ENCODE peak calls at places on chromosomes 11 and 22, in ten cellular contexts. C, Z, W, H, E, R, S, M, G and T are unnamed samples.

GRCh38 chr11:118876261-118876660 is 7.4 kb upstream of the CXCR5 start:
- DNase-seq in C (no peak), Z (no peak), W (no peak), H (no peak), E (no peak), R (no peak), S (no peak), M (no peak), G (no peak), T (no peak)

GRCh38 chr11:77090373-77091111 is 12.1 kb upstream of the OMP start:
- DNase-seq in C (no peak), Z (peak; percentile 35), W (no peak), H (no peak), E (no peak), R (no peak), S (no peak), M (no peak), G (no peak), T (no peak)

GRCh38 chr22:27978875-27979274 is 59.8 kb upstream of the PITPNB start:
- DNase-seq in C (no peak), Z (no peak), W (no peak), H (no peak), E (no peak), R (no peak), S (no peak), M (no peak), G (no peak), T (no peak)

GRCh38 chr22:20551805-20552449 is 44.5 kb downstream of the MED15 start:
- DNase-seq in C (no peak), Z (peak; percentile 61), W (no peak), H (no peak), E (peak; percentile 47), R (no peak), S (no peak), M (no peak), G (no peak), T (peak; percentile 47)

GRCh38 chr22:33923660-33924246 is 3.5 kb upstream of the LARGE1 start:
- DNase-seq in C (peak; percentile 43), Z (peak; percentile 43), W (peak; percentile 76), H (peak; percentile 60), E (no peak), R (peak; percentile 23), S (peak; percentile 59), M (peak; percentile 90), G (peak; percentile 62), T (peak; percentile 85)

GRCh38 chr11:16365456-16366355 is 9.4 kb upstream of the SOX6 start:
- DNase-seq in C (no peak), Z (no peak), W (no peak), H (no peak), E (no peak), R (no peak), S (no peak), M (peak; percentile 87), G (no peak), T (no peak)

GRCh38 chr22:42964994-42965699 is 49.8 kb downstream of the PACSIN2 start:
- DNase-seq in C (no peak), Z (no peak), W (no peak), H (no peak), E (no peak), R (no peak), S (no peak), M (no peak), G (peak; percentile 29), T (no peak)

GRCh38 chr11:105156231-105156630 is 16.7 kb upstream of the CARD18 start:
- DNase-seq in C (no peak), Z (no peak), W (no peak), H (no peak), E (no peak), R (no peak), S (no peak), M (no peak), G (no peak), T (no peak)

GRCh38 chr22:23533328-23533762 is 46.7 kb downstream of the IGLL1 start:
- DNase-seq in C (peak; percentile 50), Z (no peak), W (no peak), H (no peak), E (no peak), R (no peak), S (peak; percentile 23), M (peak; percentile 66), G (peak; percentile 7), T (no peak)

GRCh38 chr11:8109675-8110074 is 28.7 kb downstream of the TUB start:
- DNase-seq in C (no peak), Z (no peak), W (no peak), H (no peak), E (no peak), R (no peak), S (no peak), M (no peak), G (no peak), T (no peak)

GRCh38 chr11:107591446-107592236 is 694 bp downstream of the ELMOD1 start:
- DNase-seq in C (peak; percentile 10), Z (no peak), W (no peak), H (no peak), E (no peak), R (no peak), S (peak; percentile 24), M (no peak), G (no peak), T (no peak)

GRCh38 chr11:83816572-83817187 is 530.5 kb upstream of the CCDC90B start:
- DNase-seq in C (peak; percentile 10), Z (no peak), W (no peak), H (no peak), E (no peak), R (no peak), S (no peak), M (peak; percentile 22), G (no peak), T (peak; percentile 29)